ENCODE peak calls at places on chromosome 10, in eight cellular contexts. U is GM23338; D is aorta; O is AG04450; Q is A549; X is CD4-positive, CD25-positive, alpha-beta regulatory T cell; N is uterus; E is prostate gland. C is an unnamed sample.

GRCh38 chr10:78045237-78045636 is 11.6 kb downstream of the RPS24 start:
- DNase-seq in U (peak; percentile 50), D (no peak), O (no peak), Q (no peak), X (no peak), N (no peak), E (no peak), C (no peak)

GRCh38 chr10:121949052-121949451 is 21.2 kb upstream of the ATE1 start:
- DNase-seq in U (no peak), D (no peak), O (no peak), Q (no peak), X (no peak), N (no peak), E (no peak), C (no peak)

GRCh38 chr10:33800545-33800944 is 466.1 kb upstream of the NRP1 start:
- DNase-seq in U (no peak), D (no peak), O (no peak), Q (no peak), X (no peak), N (no peak), E (peak; percentile 48), C (no peak)

GRCh38 chr10:73218466-73219191 is 28.4 kb downstream of the DNAJC9 start:
- DNase-seq in U (peak; percentile 52), D (no peak), O (no peak), Q (peak; percentile 11), X (no peak), N (no peak), E (no peak), C (peak; percentile 5)

GRCh38 chr10:49351669-49352068 is 44.2 kb downstream of the DRGX start:
- DNase-seq in U (no peak), D (no peak), O (no peak), Q (no peak), X (no peak), N (no peak), E (no peak), C (no peak)

GRCh38 chr10:69410487-69410886 is 6.2 kb downstream of the TACR2 start:
- DNase-seq in U (no peak), D (no peak), O (no peak), Q (no peak), X (no peak), N (no peak), E (no peak), C (no peak)

GRCh38 chr10:117933036-117933435 is 113.7 kb downstream of the RAB11FIP2 start:
- DNase-seq in U (no peak), D (no peak), O (no peak), Q (no peak), X (no peak), N (no peak), E (no peak), C (no peak)

GRCh38 chr10:5103481-5103880 is 9.3 kb downstream of the AKR1C3 start:
- DNase-seq in U (no peak), D (no peak), O (no peak), Q (no peak), X (no peak), N (no peak), E (no peak), C (no peak)

GRCh38 chr10:33122014-33122788 is 164.2 kb upstream of the ITGB1 start:
- DNase-seq in U (no peak), D (no peak), O (peak; percentile 89), Q (no peak), X (no peak), N (no peak), E (peak; percentile 16), C (no peak)

GRCh38 chr10:5573968-5574641 is 49.3 kb downstream of the CALML3 start:
- DNase-seq in U (no peak), D (peak; percentile 30), O (no peak), Q (no peak), X (no peak), N (peak; percentile 61), E (peak; percentile 38), C (no peak)

GRCh38 chr10:49628599-49628998 is 14.8 kb downstream of the CHAT start:
- DNase-seq in U (no peak), D (peak; percentile 7), O (no peak), Q (no peak), X (no peak), N (no peak), E (no peak), C (no peak)

GRCh38 chr10:26931223-26931622 is 70.5 kb upstream of the ABI1 start:
- DNase-seq in U (peak; percentile 83), D (peak; percentile 56), O (no peak), Q (no peak), X (no peak), N (no peak), E (no peak), C (no peak)

GRCh38 chr10:97721871-97722780 is 8.6 kb downstream of the MARVELD1 start:
- DNase-seq in U (no peak), D (no peak), O (no peak), Q (no peak), X (no peak), N (no peak), E (no peak), C (no peak)

GRCh38 chr10:126350216-126350992 is 37.9 kb downstream of the ADAM12 start:
- DNase-seq in U (no peak), D (peak; percentile 52), O (peak; percentile 37), Q (peak; percentile 7), X (no peak), N (no peak), E (no peak), C (no peak)

GRCh38 chr10:22942437-22942836 is 14.6 kb downstream of the ARMC3 start:
- DNase-seq in U (no peak), D (no peak), O (no peak), Q (no peak), X (no peak), N (no peak), E (no peak), C (no peak)

GRCh38 chr10:79176949-79177602 is 108.3 kb downstream of the ZMIZ1 start:
- DNase-seq in U (no peak), D (peak; percentile 77), O (no peak), Q (no peak), X (no peak), N (no peak), E (no peak), C (no peak)

GRCh38 chr10:29598861-29599311 is 35.9 kb downstream of the SVIL start:
- DNase-seq in U (no peak), D (no peak), O (peak; percentile 37), Q (no peak), X (no peak), N (peak; percentile 60), E (no peak), C (no peak)

GRCh38 chr10:114596793-114597192 is 61.3 kb downstream of the ABLIM1 start:
- DNase-seq in U (no peak), D (no peak), O (no peak), Q (no peak), X (no peak), N (no peak), E (no peak), C (no peak)

GRCh38 chr10:33315891-33316290 is 18.6 kb downstream of the NRP1 start:
- DNase-seq in U (no peak), D (no peak), O (no peak), Q (no peak), X (no peak), N (no peak), E (no peak), C (no peak)

DNA sequence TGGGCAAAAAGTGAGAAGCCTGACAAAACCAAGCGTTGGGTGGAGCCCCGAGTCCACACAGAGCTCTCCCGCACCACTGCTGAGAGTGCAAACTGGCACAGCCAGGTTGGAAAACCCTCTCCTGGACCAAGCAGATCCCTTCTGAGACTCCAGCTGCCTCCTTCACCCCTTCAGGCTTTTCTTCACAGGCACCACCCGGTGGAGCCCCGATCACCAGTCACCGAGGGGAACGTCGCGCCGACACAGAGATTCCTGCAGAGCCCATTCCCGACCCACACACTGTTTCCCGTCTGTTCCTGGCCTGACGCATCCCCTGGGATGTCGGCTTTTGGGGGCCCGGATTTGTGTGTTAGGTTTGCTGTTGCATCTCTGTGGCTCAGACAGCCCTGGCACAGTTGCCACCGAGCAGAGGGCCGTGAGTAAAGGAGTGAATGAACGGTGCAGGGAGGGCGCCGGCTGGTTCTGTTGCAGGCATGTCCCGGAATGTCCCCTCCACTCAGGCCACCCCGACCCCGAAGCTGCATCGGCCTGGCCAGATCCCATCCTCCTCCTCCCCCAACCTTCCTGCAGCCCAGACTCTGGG is 51.0 kb upstream of the INPP5A start:
- DNase-seq in U (peak; percentile 38), D (peak; percentile 50), O (no peak), Q (no peak), X (no peak), N (no peak), E (no peak), C (no peak)
- H3K4me3 ChIP-seq in U (no peak overlapping the region), D (no peak overlapping the region), O (no peak overlapping the region), Q (no peak overlapping the region), X (no peak overlapping the region), N (no peak overlapping the region), E (no peak overlapping the region), C (no peak overlapping the region)

GRCh38 chr10:56212951-56213350 is 148.1 kb downstream of the ZWINT start:
- DNase-seq in U (no peak), D (no peak), O (no peak), Q (no peak), X (no peak), N (no peak), E (no peak), C (no peak)
- H3K27ac ChIP-seq in U (no peak overlapping the region), D (no peak overlapping the region), O (no peak overlapping the region), Q (no peak overlapping the region), X (no peak overlapping the region), N (no peak overlapping the region), E (no peak overlapping the region), C (no peak overlapping the region)

GRCh38 chr10:59432207-59432900 is 70.0 kb upstream of the FAM13C start:
- DNase-seq in U (no peak), D (no peak), O (no peak), Q (no peak), X (no peak), N (no peak), E (peak; percentile 6), C (no peak)

GRCh38 chr10:59433720-59434428 is 71.5 kb upstream of the FAM13C start:
- DNase-seq in U (no peak), D (no peak), O (no peak), Q (no peak), X (no peak), N (no peak), E (no peak), C (no peak)

GRCh38 chr10:59434463-59435326 is 72.3 kb upstream of the FAM13C start:
- DNase-seq in U (no peak), D (no peak), O (no peak), Q (no peak), X (no peak), N (no peak), E (no peak), C (no peak)

DNA sequence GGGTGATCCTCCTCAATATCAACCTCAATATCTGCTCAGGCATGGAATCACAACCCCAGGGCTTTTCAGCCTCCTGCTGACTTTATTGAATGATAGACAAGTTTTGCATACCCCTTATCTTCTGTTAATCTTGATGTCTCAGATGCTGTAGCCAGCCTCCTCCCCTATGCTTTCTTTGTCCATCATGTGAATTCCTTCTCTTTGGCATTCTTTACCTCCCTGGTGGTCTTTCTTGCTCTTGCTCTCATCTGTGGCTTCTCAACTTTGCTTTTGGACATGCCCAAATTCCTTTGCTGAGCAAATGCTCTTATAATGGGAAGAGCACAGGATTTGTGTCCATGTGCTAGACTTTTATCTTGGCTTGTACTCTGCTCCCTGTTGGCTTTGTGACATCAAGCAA is 73.4 kb upstream of the FAM13C start:
- DNase-seq in U (peak; percentile 4), D (no peak), O (no peak), Q (no peak), X (no peak), N (no peak), E (no peak), C (no peak)
- H3K4me3 ChIP-seq in U (no peak overlapping the region), D (no peak overlapping the region), O (no peak overlapping the region), Q (no peak overlapping the region), X (no peak overlapping the region), N (no peak overlapping the region), E (no peak overlapping the region), C (no peak overlapping the region)

GRCh38 chr10:18158698-18159342 is 18.6 kb downstream of the CACNB2 start:
- DNase-seq in U (no peak), D (no peak), O (no peak), Q (no peak), X (no peak), N (no peak), E (no peak), C (no peak)
- H3K27ac ChIP-seq in U (no peak overlapping the region), D (no peak overlapping the region), O (no peak overlapping the region), Q (no peak overlapping the region), X (no peak overlapping the region), N (peak overlapping the region; percentile 51), E (no peak overlapping the region), C (no peak overlapping the region)

C was measured in iPS DF 6.9.